ENCODE peak calls at places on chromosome 22, in five cellular contexts. R is WTC11, Y is AG09309, L is neural crest cell, K is kidney epithelial cell. U is an unnamed sample.

GRCh38 chr22:38413085-38414008 is 41.7 kb downstream of the KCNJ4 start:
- DNase-seq in R (peak), L (no peak), Y (no peak), K (no peak), U (no peak)

GRCh38 chr22:24141586-24141985 is 39.7 kb upstream of the SUSD2 start:
- DNase-seq in R (no peak), L (no peak), Y (no peak), K (no peak), U (no peak)

GRCh38 chr22:46773074-46773473 is 10.6 kb downstream of the TBC1D22A start:
- DNase-seq in L (no peak), K (no peak), Y (no peak), R (no peak), U (no peak)

GRCh38 chr22:46058591-46059519 is 81.9 kb upstream of the WNT7B start:
- DNase-seq in Y (no peak), R (peak), L (no peak), K (no peak), U (peak)

GRCh38 chr22:41405588-41405987 is 23.8 kb downstream of the TEF start:
- DNase-seq in R (no peak), Y (no peak), K (no peak), L (no peak), U (no peak)

GRCh38 chr22:37019309-37020191 is at the start of the genes MPST and TST:
- DNase-seq in Y (no peak), L (peak), K (no peak), R (peak), U (peak)

GRCh38 chr22:46941958-46942815 is 179.7 kb downstream of the TBC1D22A start:
- DNase-seq in K (no peak), L (no peak), R (no peak), Y (no peak), U (peak)

GRCh38 chr22:19815093-19815822 is 39.4 kb downstream of the GNB1L start:
- DNase-seq in L (no peak), R (no peak), Y (no peak), K (no peak), U (no peak)

GRCh38 chr22:26534166-26534855 is 22.0 kb upstream of the TFIP11 start:
- DNase-seq in R (no peak), L (no peak), K (no peak), Y (no peak), U (no peak)

U was measured in G401.